ENCODE peak calls at places on chromosomes 1 and 21, in four cellular contexts. Q is Panc1, P is K562, M is HepG2. X is an unnamed sample.

GRCh38 chr1:22817462-22817861 is 106.8 kb downstream of the EPHB2 start:
- DNase-seq in Q (no peak), P (no peak), M (no peak), X (no peak)

GRCh38 chr1:234295039-234295438 is 78.2 kb upstream of the COA6 start:
- DNase-seq in M (no peak), Q (no peak), P (no peak), X (no peak)

GRCh38 chr1:94812985-94813384 is 7.2 kb upstream of the SLC44A3 start:
- DNase-seq in P (no peak), M (no peak), Q (no peak), X (no peak)

GRCh38 chr1:44905276-44905675 is 62.2 kb upstream of the PTCH2 start:
- DNase-seq in Q (no peak), P (no peak), M (no peak), X (no peak)

GRCh38 chr21:34065015-34065414 is 8.4 kb upstream of the MRPS6 start:
- DNase-seq in P (no peak), Q (no peak), M (no peak), X (no peak)

GRCh38 chr1:202664083-202664482 is 46.2 kb downstream of the SYT2 start:
- DNase-seq in M (no peak), Q (no peak), P (no peak), X (no peak)

GRCh38 chr1:19597463-19598309 is 46.4 kb upstream of the NBL1 start:
- DNase-seq in P (no peak), M (no peak), Q (no peak), X (peak)

GRCh38 chr1:43596579-43596978 is 53.4 kb upstream of the KDM4A start:
- DNase-seq in Q (no peak), P (no peak), M (no peak), X (no peak)

GRCh38 chr1:12309783-12310742 is 80.2 kb downstream of the VPS13D start:
- DNase-seq in P (no peak), Q (no peak), M (no peak), X (no peak)

GRCh38 chr1:111908222-111908621 is 81.2 kb downstream of the KCND3 start:
- DNase-seq in Q (no peak), M (no peak), P (no peak), X (no peak)

GRCh38 chr1:160862151-160863061 is at the start of gene CD244:
- DNase-seq in Q (no peak), M (no peak), P (no peak), X (no peak)

GRCh38 chr1:193431265-193431977 is 245.0 kb upstream of the B3GALT2 start:
- DNase-seq in P (no peak), Q (no peak), M (peak), X (no peak)

GRCh38 chr1:10774615-10775310 is 21.7 kb downstream of the CASZ1 start:
- DNase-seq in Q (no peak), M (no peak), P (no peak), X (no peak)

GRCh38 chr1:3886106-3886670 is 13.9 kb downstream of the C1orf174 start:
- DNase-seq in M (no peak), P (no peak), Q (no peak), X (no peak)

DNA sequence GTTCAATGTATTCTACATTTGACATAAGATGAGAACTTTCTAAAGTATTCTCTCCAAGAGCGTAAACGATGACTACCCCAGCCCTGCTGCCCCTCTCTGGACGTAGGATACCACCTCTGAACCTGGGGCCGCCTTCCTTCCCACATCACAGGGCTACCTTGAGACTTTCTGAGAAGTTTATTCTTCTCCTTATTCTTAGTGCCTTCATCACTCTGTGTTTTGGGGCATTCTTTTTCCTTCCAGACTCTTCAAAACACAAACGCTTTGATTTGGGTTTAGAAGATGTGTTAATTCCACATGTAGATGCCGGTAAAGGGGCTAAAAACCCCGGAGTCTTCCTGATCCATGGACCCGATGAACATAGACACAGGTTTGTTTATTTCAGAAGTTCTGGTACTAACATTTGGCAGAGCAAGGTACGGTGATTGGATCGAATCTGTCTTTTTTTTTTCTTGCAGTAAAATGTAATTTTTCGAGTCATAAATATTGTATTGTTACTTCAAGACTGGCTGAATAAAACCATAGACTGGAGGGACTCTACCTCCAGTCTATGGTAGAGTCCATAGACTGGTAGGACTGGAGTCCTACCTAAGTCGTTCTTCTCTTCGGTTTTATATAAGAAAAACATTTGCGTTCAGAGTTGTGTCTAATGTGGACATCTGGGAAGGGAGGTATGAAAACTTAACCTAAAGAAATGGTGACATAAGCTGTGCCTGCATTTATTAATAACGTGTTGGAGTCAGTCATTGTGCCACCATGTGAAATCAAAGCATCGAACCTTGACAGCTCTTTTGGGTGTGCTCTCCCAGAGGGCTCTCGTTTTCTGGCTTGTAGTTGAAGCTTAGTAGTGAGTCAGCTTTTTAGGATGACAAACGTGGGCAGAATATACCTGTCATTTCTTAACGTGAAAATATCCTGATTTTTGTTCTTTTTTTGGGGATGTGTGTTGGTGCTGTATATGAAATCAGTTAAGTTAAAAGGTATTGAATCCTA is 1.2 kb downstream of the MAN1A2 start:
- DNase-seq in Q (no peak), P (peak), M (peak), X (no peak)
- TF ChIP-seq TCF7L2 in Q (no peak), P (no peak), M (no peak), X (no peak)

GRCh38 chr1:70231474-70231873 is 10.3 kb downstream of the SRSF11 start:
- DNase-seq in P (no peak), M (no peak), Q (no peak), X (no peak)
- TF ChIP-seq REST in P (no peak), M (no peak), Q (no peak), X (no peak)

GRCh38 chr1:9305216-9305615 is 12.5 kb downstream of the SPSB1 start:
- DNase-seq in Q (no peak), P (no peak), M (no peak), X (no peak)

GRCh38 chr1:9300623-9301022 is 7.9 kb downstream of the SPSB1 start:
- DNase-seq in P (no peak), M (no peak), Q (no peak), X (no peak)

GRCh38 chr1:9306006-9306405 is 13.3 kb downstream of the SPSB1 start:
- DNase-seq in P (no peak), M (no peak), Q (no peak), X (no peak)

GRCh38 chr1:9303916-9304315 is 11.2 kb downstream of the SPSB1 start:
- DNase-seq in P (no peak), M (no peak), Q (no peak), X (no peak)

DNA sequence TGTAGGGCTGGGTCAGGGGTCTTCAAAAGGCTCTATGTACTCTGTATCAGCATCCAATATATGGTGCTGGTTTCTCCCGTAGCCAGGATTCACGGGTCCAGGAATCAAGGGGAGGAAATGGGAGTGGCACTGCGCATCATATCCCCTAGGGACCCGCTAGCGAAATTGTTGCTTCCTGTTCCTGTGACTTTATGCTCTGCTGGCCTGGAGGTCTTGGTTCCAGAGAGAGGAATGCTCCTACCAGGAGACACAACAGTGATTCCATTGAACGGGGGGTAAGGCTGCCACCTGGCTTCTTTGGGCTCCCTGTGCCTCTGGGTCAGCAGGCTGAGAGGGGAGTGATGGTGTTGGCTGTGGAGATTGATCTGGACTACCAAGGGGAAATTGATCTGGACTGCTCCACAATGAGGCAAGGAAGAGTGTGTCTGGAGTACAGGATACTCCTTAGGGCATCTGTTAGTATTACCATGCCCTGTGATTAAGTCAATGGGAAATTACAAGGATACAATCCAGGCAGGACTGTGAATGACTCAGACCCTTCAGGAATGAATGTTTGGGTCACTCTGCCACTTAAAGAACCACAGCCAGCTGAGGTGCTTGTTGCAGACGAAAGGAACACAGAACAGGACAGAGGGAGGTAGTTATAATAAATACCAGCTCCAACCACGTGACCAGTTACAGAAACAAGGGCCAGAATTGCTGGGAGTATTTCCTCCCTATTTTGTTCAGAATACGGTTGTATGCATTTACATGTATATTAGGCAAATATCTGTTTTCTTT is 10.2 kb downstream of the SPSB1 start:
- DNase-seq in Q (no peak), P (no peak), M (no peak), X (peak)
- TF ChIP-seq POLR2AphosphoS5 in Q (no peak), P (no peak), M (no peak), X (no peak)

GRCh38 chr1:115158181-115158580 is 68.9 kb upstream of the TSPAN2 start:
- DNase-seq in M (no peak), P (no peak), Q (no peak), X (no peak)
- TF ChIP-seq TCF7L2 in M (no peak), P (no peak), Q (no peak), X (no peak)

DNA sequence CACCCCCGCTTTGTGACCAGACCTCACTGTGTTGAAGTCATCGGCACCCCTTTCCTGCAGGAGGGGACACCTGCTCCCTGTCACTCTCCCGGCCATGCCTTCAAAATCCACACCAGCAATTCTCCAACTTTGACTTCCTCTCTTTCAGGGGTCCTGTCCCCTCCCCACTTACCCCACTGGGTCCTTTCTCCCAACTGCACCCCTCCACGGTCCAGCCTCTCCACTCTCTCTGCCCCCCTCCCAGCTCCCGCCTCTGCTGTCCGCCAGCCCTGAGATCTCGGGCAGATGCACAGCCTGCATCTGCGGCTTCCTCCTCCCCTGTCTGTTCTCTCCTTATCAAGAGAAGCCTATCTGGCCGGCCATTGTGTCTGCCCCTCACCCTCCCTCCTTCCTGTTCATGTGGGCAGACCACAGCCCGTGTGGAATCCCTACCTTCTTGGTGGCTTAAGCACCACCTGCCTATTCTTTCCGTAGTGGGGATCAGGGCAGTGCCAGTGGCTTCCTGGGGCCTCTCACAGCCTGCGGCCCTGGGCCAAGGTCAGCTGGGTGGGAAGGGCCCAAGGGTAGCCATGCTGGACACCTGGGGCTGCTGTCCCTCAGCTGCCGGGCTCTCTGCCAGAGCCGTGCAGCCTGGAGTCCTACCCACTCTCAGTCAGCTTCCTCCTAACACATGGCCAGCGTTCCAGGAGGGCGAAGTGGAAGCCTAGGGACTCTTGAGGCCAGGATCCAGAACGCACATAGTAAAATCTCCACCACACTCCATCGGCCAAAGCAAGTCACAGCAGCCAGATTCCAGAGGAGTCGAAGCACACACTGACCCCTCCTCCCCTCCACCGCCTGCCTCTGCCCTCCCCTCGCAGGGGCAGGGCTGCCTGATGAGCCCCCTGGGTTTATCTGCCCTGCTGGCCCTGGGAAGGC is 5.1 kb upstream of the HES4 start:
- DNase-seq in M (no peak), Q (no peak), P (peak), X (no peak)
- TF ChIP-seq REST in M (no peak), Q (no peak), P (peak), X (no peak)

GRCh38 chr1:145992958-145993617 is 3.3 kb downstream of the TXNIP start:
- DNase-seq in Q (no peak), M (no peak), P (no peak), X (no peak)
- TF ChIP-seq POLR2AphosphoS5 in Q (no peak), M (no peak), P (no peak), X (no peak)

DNA sequence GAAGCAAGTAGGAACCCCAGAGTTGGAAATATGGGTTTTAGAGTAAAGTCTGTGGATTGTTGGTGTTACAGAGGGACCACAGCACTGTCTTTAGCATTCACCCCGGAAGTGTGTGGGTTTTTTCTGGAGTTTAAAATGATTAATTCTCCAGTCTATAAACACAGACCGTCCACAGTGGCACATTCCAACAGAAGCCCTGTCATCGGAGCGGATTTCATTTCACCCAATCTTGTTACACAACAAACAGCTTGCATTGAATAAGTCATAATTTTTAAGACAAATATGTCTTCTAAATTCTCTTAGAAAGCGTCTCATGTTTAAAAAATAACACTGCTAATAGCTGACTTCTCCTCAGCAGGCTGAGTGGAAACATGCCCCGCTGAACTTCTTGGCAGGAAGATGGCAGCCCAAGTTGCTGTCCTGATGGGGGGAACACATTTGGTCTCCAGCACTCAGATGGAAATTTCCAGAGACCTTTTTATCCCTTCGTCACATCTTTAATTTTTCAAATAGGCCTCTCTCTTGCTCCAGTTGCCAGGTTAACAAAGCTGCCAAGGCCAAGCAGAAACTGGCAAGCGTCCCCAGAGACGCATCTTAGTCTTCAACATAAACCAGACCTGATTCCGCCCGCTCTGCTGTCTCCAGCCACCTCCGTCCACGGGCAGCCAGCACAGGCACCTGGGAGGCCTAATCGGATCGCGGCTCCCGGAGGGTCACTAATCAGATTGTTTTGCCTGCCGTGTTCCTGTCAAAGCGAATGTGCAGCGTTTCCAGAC is 28.8 kb upstream of the SLC19A1 start:
- DNase-seq in Q (no peak), M (no peak), P (no peak), X (no peak)
- TF ChIP-seq TCF7L2 in Q (no peak), M (no peak), P (no peak), X (no peak)

GRCh38 chr1:95990033-95990432 is 731.6 kb upstream of the PTBP2 start:
- DNase-seq in Q (no peak), M (no peak), P (no peak), X (no peak)
- TF ChIP-seq REST in Q (no peak), M (no peak), P (no peak), X (no peak)

GRCh38 chr1:206080421-206080820 is 27.4 kb downstream of the RHEX start:
- DNase-seq in P (no peak), Q (no peak), M (no peak), X (no peak)
- TF ChIP-seq POLR2AphosphoS5 in P (no peak), Q (no peak), M (no peak), X (no peak)

X was measured in HCT116.